ENCODE peak calls at places on chromosomes 3 and 15, in six cellular contexts. N, H, V, S, D and F are unnamed samples.

GRCh38 chr15:28106294-28107110 is 7.4 kb upstream of the OCA2 start:
- DNase-seq in N (peak; percentile 13), H (peak; percentile 43), V (peak; percentile 38), S (peak; percentile 62), D (no peak), F (no peak)

GRCh38 chr15:70114226-70114625 is 16.5 kb upstream of the TLE3 start:
- DNase-seq in N (no peak), H (no peak), V (no peak), S (no peak), D (no peak), F (no peak)

GRCh38 chr15:51801391-51801835 is 28.0 kb upstream of the TMOD3 start:
- DNase-seq in N (peak; percentile 42), H (no peak), V (peak; percentile 52), S (no peak), D (peak; percentile 18), F (no peak)

GRCh38 chr3:101943028-101943427 is 93.7 kb downstream of the NFKBIZ start:
- DNase-seq in N (no peak), H (no peak), V (no peak), S (no peak), D (no peak), F (no peak)

GRCh38 chr15:97030251-97030650 is 699.8 kb downstream of the NR2F2 start:
- DNase-seq in N (no peak), H (no peak), V (no peak), S (no peak), D (no peak), F (no peak)

GRCh38 chr3:159770998-159771397 is 217.6 kb upstream of the IL12A start:
- DNase-seq in N (no peak), H (no peak), V (no peak), S (no peak), D (peak; percentile 48), F (no peak)

GRCh38 chr15:55774113-55774970 is 31.4 kb upstream of the PRTG start:
- DNase-seq in N (peak; percentile 62), H (peak; percentile 47), V (peak; percentile 50), S (no peak), D (peak; percentile 10), F (peak; percentile 19)

GRCh38 chr3:119352863-119353527 is 58.8 kb downstream of the ARHGAP31 start:
- DNase-seq in N (no peak), H (no peak), V (no peak), S (no peak), D (peak; percentile 89), F (no peak)

GRCh38 chr3:34387831-34388564 is 589.6 kb downstream of the PDCD6IP start:
- DNase-seq in N (no peak), H (no peak), V (no peak), S (no peak), D (no peak), F (no peak)

GRCh38 chr3:16183601-16184270 is 9.3 kb downstream of the GALNT15 start:
- DNase-seq in N (no peak), H (no peak), V (no peak), S (no peak), D (peak; percentile 98), F (no peak)

GRCh38 chr3:185152433-185153169 is at the start of gene C3orf70:
- DNase-seq in N (peak; percentile 72), H (peak; percentile 86), V (peak; percentile 37), S (peak; percentile 73), D (peak; percentile 44), F (no peak)

GRCh38 chr3:31530039-31530983 is 2.4 kb upstream of the STT3B start:
- DNase-seq in N (no peak), H (no peak), V (no peak), S (no peak), D (no peak), F (no peak)

GRCh38 chr3:25520926-25521559 is 93.0 kb downstream of the RARB start:
- DNase-seq in N (no peak), H (no peak), V (no peak), S (no peak), D (no peak), F (no peak)

GRCh38 chr15:45254405-45255293 is 2.6 kb downstream of the SLC28A2 start:
- DNase-seq in N (no peak), H (no peak), V (no peak), S (no peak), D (peak; percentile 71), F (no peak)

GRCh38 chr3:129313415-129313982 is 34.8 kb downstream of the HMCES start:
- DNase-seq in N (no peak), H (peak; percentile 55), V (no peak), S (peak; percentile 61), D (peak; percentile 9), F (no peak)

GRCh38 chr15:70071799-70072198 is 25.9 kb downstream of the TLE3 start:
- DNase-seq in N (no peak), H (no peak), V (no peak), S (no peak), D (no peak), F (no peak)

GRCh38 chr15:40243126-40243810 is 4.4 kb downstream of the PAK6 start:
- DNase-seq in N (peak; percentile 6), H (no peak), V (no peak), S (peak; percentile 37), D (no peak), F (peak; percentile 67)

GRCh38 chr15:71152542-71152941 is 37.3 kb downstream of the THSD4 start:
- DNase-seq in N (no peak), H (no peak), V (peak; percentile 79), S (no peak), D (no peak), F (no peak)

GRCh38 chr15:71151061-71151460 is 35.8 kb downstream of the THSD4 start:
- DNase-seq in N (no peak), H (no peak), V (peak; percentile 69), S (no peak), D (peak; percentile 51), F (no peak)

GRCh38 chr15:71153823-71154524 is 38.7 kb downstream of the THSD4 start:
- DNase-seq in N (no peak), H (no peak), V (no peak), S (no peak), D (no peak), F (no peak)

GRCh38 chr15:71155534-71155933 is 40.3 kb downstream of the THSD4 start:
- DNase-seq in N (no peak), H (no peak), V (no peak), S (no peak), D (no peak), F (no peak)

GRCh38 chr15:71154607-71155200 is 39.4 kb downstream of the THSD4 start:
- DNase-seq in N (no peak), H (no peak), V (no peak), S (no peak), D (no peak), F (no peak)
- H3K4me3 ChIP-seq in N (no peak overlapping the region), H (no peak overlapping the region), V (no peak overlapping the region), S (no peak overlapping the region), D (no peak overlapping the region), F (no peak overlapping the region)

GRCh38 chr15:78437762-78438594 is at the start of gene IREB2:
- DNase-seq in N (peak; percentile 98), H (peak; percentile 98), V (peak; percentile 98), S (peak; percentile 98), D (peak; percentile 98), F (peak; percentile 97)
- TF ChIP-seq POLR2A in N (no peak), H (peak; percentile 37), V (peak; percentile 64), S (peak; percentile 49), D (peak; percentile 66), F (peak; percentile 1)

GRCh38 chr3:150351398-150351797 is 56.7 kb upstream of the TSC22D2 start:
- DNase-seq in N (no peak), H (no peak), V (no peak), S (no peak), D (no peak), F (no peak)
- TF ChIP-seq CTCF in N (no peak), H (no peak), V (no peak), S (no peak), D (no peak), F (no peak)

GRCh38 chr15:67945951-67946700 is 106.3 kb upstream of the RNU6-1 start:
- DNase-seq in N (peak; percentile 60), H (peak; percentile 68), V (peak; percentile 75), S (no peak), D (peak; percentile 44), F (no peak)
- H3K4me3 ChIP-seq in N (no peak overlapping the region), H (no peak overlapping the region), V (no peak overlapping the region), S (no peak overlapping the region), D (no peak overlapping the region), F (no peak overlapping the region)

GRCh38 chr3:139394116-139394515 is 4.7 kb upstream of the COPB2 start:
- DNase-seq in N (no peak), H (no peak), V (no peak), S (no peak), D (peak; percentile 4), F (no peak)

GRCh38 chr3:139388961-139389551 is 391 bp downstream of the COPB2 start:
- DNase-seq in N (no peak), H (no peak), V (no peak), S (no peak), D (no peak), F (no peak)

GRCh38 chr3:139388077-139388476 is 1.4 kb downstream of the COPB2 start:
- DNase-seq in N (no peak), H (no peak), V (no peak), S (no peak), D (no peak), F (no peak)

GRCh38 chr3:139389552-139390368 is at the start of gene COPB2:
- DNase-seq in N (peak; percentile 100), H (peak; percentile 100), V (peak; percentile 100), S (peak; percentile 100), D (peak; percentile 99), F (peak; percentile 100)
- TF ChIP-seq POLR2A in N (peak; percentile 6), H (peak; percentile 69), V (peak; percentile 84), S (peak; percentile 87), D (peak; percentile 92), F (no peak)

GRCh38 chr15:82964890-82965289 is 12.4 kb upstream of the HOMER2 start:
- DNase-seq in N (no peak), H (no peak), V (no peak), S (no peak), D (no peak), F (no peak)
- TF ChIP-seq CTCF in N (no peak), H (no peak), V (no peak), S (no peak), D (no peak), F (no peak)

DNA sequence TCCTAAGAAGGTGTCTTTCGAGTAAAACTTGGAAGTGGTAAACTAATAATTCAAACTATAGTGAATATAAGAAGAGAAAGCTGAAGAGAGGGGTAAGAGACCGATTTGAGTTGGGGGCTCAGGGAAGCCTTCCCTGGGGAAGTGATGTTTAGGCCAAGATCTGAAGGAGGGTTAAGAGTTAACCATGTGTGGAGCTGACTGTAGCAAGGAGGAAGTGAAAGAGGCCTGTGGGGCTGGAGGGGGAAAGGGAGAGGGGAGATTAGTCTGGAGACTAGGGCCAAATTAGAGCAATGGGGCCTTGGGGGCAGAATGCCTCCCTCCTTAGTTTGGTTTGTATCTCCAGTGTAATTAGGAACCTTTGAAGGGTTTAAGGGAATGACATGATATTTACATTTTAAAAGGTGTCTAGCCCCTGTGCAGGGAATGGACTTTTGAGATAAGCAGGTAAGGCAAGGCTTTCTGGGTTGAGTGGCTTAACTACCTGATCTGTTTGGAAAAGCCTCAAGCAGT is 2.2 kb downstream of the ZNF592 start:
- DNase-seq in N (no peak), H (no peak), V (no peak), S (no peak), D (no peak), F (no peak)
- H3K4me3 ChIP-seq in N (no peak overlapping the region), H (no peak overlapping the region), V (no peak overlapping the region), S (peak overlapping the region; percentile 88), D (no peak overlapping the region), F (no peak overlapping the region)